ENCODE peak calls at places on chromosomes 5 and 9, in seven cellular contexts. Z is HCT116, J is HepG2, O is K562, R is H1, Y is SK-N-SH, A is GM12878. M is an unnamed sample.

GRCh38 chr5:64637837-64638443 is 52.4 kb upstream of the SHISAL2B start:
- DNase-seq in Z (no peak), A (no peak), R (no peak), O (peak), J (no peak), Y (no peak), M (peak)

GRCh38 chr9:25025156-25025555 is 479.5 kb upstream of the IZUMO3 start:
- DNase-seq in R (no peak), J (no peak), Y (no peak), O (no peak), Z (no peak), A (no peak), M (no peak)

GRCh38 chr9:136713555-136713949 is 1.2 kb downstream of the DIPK1B start:
- DNase-seq in Z (no peak), Y (peak), O (no peak), R (no peak), A (no peak), J (no peak), M (no peak)

GRCh38 chr5:132358760-132359159 is 10.8 kb upstream of the SLC22A5 start:
- DNase-seq in J (no peak), Z (no peak), A (no peak), Y (no peak), R (no peak), O (no peak), M (no peak)

GRCh38 chr5:67190443-67190842 is 6.2 kb downstream of the CD180 start:
- DNase-seq in R (no peak), J (no peak), Z (no peak), O (no peak), Y (no peak), A (no peak), M (no peak)

GRCh38 chr5:123549256-123549904 is 37.4 kb downstream of the CSNK1G3 start:
- DNase-seq in A (peak), J (no peak), R (no peak), Z (no peak), Y (no peak), O (peak), M (no peak)

GRCh38 chr9:89496645-89497044 is 1.3 kb downstream of the SEMA4D start:
- DNase-seq in Y (no peak), O (no peak), R (no peak), Z (no peak), A (no peak), J (no peak), M (no peak)

GRCh38 chr5:82719368-82719767 is 357.8 kb downstream of the TMEM167A start:
- DNase-seq in A (no peak), Y (no peak), O (no peak), Z (no peak), J (no peak), R (no peak), M (no peak)

GRCh38 chr5:181217805-181218065 is 5.3 kb upstream of the TRIM41 start:
- DNase-seq in O (no peak), Y (no peak), J (no peak), Z (no peak), R (no peak), A (no peak), M (no peak)

GRCh38 chr9:127397722-127398647 is 1.0 kb downstream of the SLC2A8 start:
- DNase-seq in Y (peak), R (no peak), Z (no peak), O (peak), A (no peak), J (peak), M (no peak)

GRCh38 chr9:27726244-27727141 is 153.2 kb upstream of the C9orf72 start:
- DNase-seq in R (peak), A (peak), O (peak), Y (peak), Z (peak), J (peak), M (peak)

GRCh38 chr9:27888661-27889295 is 315.5 kb upstream of the C9orf72 start:
- DNase-seq in Y (peak), A (peak), J (peak), O (peak), R (peak), Z (peak), M (peak)

GRCh38 chr5:135032613-135033025 is 1.4 kb downstream of the PITX1 start:
- DNase-seq in Y (no peak), O (no peak), J (no peak), Z (no peak), A (no peak), R (no peak), M (no peak)

GRCh38 chr5:39863926-39864572 is 439.3 kb upstream of the DAB2 start:
- DNase-seq in R (no peak), A (no peak), Y (no peak), O (no peak), Z (no peak), J (no peak), M (no peak)

GRCh38 chr5:14332746-14333145 is 189.6 kb downstream of the TRIO start:
- DNase-seq in Z (no peak), R (no peak), Y (no peak), A (no peak), O (no peak), J (no peak), M (no peak)

GRCh38 chr5:135376961-135377621 is 21.9 kb downstream of the MACROH2A1 start:
- DNase-seq in J (no peak), R (no peak), A (no peak), Y (peak), O (no peak), Z (no peak), M (no peak)

GRCh38 chr5:120823316-120823715 is 359.2 kb downstream of the PRR16 start:
- DNase-seq in Z (no peak), J (no peak), O (no peak), Y (no peak), A (no peak), R (no peak), M (no peak)

GRCh38 chr9:137786511-137786920 is 91.1 kb upstream of the CACNA1B start:
- DNase-seq in Y (no peak), Z (no peak), J (no peak), O (no peak), R (no peak), A (no peak), M (no peak)

GRCh38 chr9:132141948-132142594 is 19.8 kb upstream of the NTNG2 start:
- DNase-seq in O (no peak), A (no peak), J (no peak), Y (no peak), Z (no peak), R (no peak), M (no peak)

GRCh38 chr5:98796197-98796972 is 22.9 kb downstream of the RGMB start:
- DNase-seq in R (no peak), J (peak), Z (no peak), O (peak), Y (peak), A (no peak), M (no peak)

DNA sequence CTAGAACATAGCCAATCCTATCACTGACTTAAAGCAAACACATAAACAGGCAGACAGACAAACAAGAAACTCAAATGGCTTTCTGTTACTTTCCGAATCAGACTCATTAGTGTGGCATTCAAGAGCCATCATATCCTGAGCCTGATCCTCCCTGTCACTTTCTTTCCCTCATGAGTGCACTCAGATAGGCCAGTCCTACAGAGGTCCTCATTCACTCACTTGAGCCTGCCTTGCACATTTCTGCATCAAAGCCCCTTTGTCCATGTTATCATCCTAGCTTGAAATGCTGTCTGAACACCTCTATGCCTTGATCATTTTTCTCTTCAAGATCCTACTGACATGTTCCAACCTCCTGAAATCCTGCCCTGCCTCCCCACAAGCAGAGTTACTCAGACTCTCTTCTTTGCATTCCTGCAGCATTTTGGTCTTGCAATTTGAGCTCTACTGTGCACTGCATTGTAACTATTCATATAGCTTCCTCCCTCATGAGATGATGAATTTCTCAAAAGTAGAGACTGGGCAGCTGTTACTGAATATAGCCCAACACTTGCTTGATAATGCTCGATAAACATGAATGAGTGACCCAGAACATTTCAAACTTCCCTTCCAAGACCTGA is 126.9 kb downstream of the PALM2AKAP2 start:
- DNase-seq in Z (no peak), J (peak), Y (no peak), R (no peak), A (no peak), O (no peak), M (no peak)
- TF ChIP-seq JUND in Z (no peak), J (no peak), Y (no peak), R (no peak), A (no peak), O (no peak), M (no peak)

GRCh38 chr5:69079556-69079955 is 14.3 kb upstream of the SLC30A5 start:
- DNase-seq in O (no peak), Y (no peak), J (no peak), R (no peak), Z (no peak), A (no peak), M (no peak)
- TF ChIP-seq JUND in O (no peak), Y (no peak), J (no peak), R (no peak), Z (no peak), A (no peak), M (no peak)

GRCh38 chr5:112795944-112796678 is 58.4 kb downstream of the APC start:
- DNase-seq in Z (no peak), R (no peak), A (no peak), Y (no peak), O (peak), J (peak), M (no peak)
- TF ChIP-seq JUND in Z (no peak), R (no peak), A (no peak), Y (no peak), O (peak), J (no peak), M (no peak)

DNA sequence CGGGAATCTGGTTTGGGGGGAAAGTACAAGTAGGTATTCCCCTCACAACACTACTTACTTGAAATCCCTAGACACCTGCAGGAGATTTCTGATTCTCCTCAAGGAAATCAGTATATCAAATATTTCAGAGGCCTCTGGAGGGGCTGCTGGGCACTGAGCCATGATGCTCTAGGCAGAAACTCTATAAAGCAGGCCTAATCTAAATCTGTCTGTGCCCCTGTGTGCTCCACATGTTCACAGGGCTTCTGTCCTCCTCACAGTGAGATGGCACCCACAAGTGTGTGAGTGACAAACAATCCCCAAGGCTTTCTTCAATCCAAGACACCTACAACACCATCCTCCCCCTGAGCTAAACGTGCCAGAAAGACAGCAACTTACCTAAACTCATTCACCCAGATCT is 39.0 kb downstream of the NIPSNAP3B start:
- DNase-seq in J (no peak), A (no peak), Z (no peak), O (no peak), Y (peak), R (no peak), M (no peak)
- TF ChIP-seq JUND in J (no peak), A (no peak), Z (no peak), O (no peak), Y (no peak), R (no peak), M (no peak)

GRCh38 chr9:93124793-93125192 is 9.3 kb downstream of the NINJ1 start:
- DNase-seq in J (no peak), Y (no peak), Z (no peak), A (no peak), R (no peak), O (no peak), M (no peak)

GRCh38 chr9:93121316-93122241 is 12.5 kb downstream of the NINJ1 start:
- DNase-seq in R (no peak), A (no peak), Y (no peak), O (no peak), Z (no peak), J (no peak), M (no peak)

GRCh38 chr9:93123561-93124283 is 10.3 kb downstream of the NINJ1 start:
- DNase-seq in Y (peak), O (no peak), R (no peak), Z (no peak), A (no peak), J (no peak), M (no peak)

GRCh38 chr9:93120846-93121315 is 13.2 kb downstream of the NINJ1 start:
- DNase-seq in Y (no peak), J (no peak), R (no peak), Z (no peak), A (no peak), O (no peak), M (no peak)

GRCh38 chr9:93122721-93123221 is 11.3 kb downstream of the NINJ1 start:
- DNase-seq in R (no peak), J (no peak), Y (no peak), A (no peak), Z (no peak), O (no peak), M (no peak)
- TF ChIP-seq JUND in R (no peak), J (no peak), Y (no peak), A (no peak), Z (no peak), O (no peak), M (no peak)

GRCh38 chr5:170216262-170216864 is 16.4 kb upstream of the C5orf58 start:
- DNase-seq in A (no peak), Z (peak), R (no peak), O (peak), J (peak), Y (peak), M (peak)
- TF ChIP-seq JUND in A (no peak), Z (no peak), R (no peak), O (no peak), J (no peak), Y (no peak), M (no peak)

DNA sequence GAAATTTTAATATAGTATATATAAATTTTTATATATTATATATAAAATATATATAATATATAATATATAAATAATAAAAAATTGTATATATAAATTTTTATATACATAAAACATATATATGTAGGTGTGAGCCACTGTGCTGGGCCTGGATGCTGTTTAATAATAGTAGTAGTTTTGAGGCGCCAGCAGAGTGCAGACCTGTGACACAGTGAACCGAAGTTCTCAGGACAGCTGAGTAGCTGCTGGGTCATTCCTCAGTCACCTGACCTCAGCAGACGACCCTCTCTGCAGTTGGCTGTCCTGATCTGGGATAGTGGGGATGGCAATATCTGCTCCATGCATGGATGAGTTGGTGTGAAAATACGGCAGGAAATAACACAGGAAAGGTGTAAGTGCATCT is 3.3 kb upstream of the SNX18 start:
- DNase-seq in O (peak), Z (peak), J (peak), R (no peak), A (no peak), Y (no peak), M (no peak)
- TF ChIP-seq JUND in O (no peak), Z (no peak), J (no peak), R (no peak), A (no peak), Y (no peak), M (no peak)

GRCh38 chr9:1198085-1198484 is 147.9 kb downstream of the DMRT2 start:
- DNase-seq in O (no peak), Z (no peak), A (no peak), Y (no peak), R (no peak), J (no peak), M (no peak)

GRCh38 chr9:1200847-1201251 is 150.7 kb downstream of the DMRT2 start:
- DNase-seq in Y (no peak), O (no peak), A (no peak), J (peak), R (no peak), Z (no peak), M (no peak)

GRCh38 chr9:1202512-1203285 is 152.5 kb downstream of the DMRT2 start:
- DNase-seq in Y (no peak), A (no peak), Z (no peak), R (no peak), J (no peak), O (no peak), M (no peak)

DNA sequence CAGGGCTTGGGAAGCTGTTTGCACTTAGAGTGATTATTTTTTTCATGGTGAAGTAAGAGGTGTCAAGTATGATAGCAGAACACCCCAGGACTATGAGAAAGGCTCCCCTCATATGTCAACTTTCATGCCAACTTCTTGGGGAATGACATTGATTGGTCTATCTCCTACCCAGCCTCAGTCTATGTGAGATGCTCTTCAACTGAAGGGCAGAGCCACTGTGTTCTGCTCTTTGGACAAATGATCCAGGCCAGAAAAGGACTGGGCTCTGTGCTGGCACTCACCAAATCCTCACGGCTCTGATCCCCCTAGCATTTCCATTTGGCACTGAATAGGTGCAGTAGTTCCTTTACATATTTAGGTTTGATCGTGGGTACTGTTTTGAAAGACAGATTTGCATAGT is 151.1 kb downstream of the DMRT2 start:
- DNase-seq in Y (no peak), R (no peak), Z (no peak), O (no peak), J (no peak), A (no peak), M (no peak)
- TF ChIP-seq JUND in Y (no peak), R (no peak), Z (no peak), O (no peak), J (no peak), A (no peak), M (no peak)

M was measured in T47D.